ENCODE peak calls at places on chromosomes 2 and 18, in ten cellular contexts. O is lung; K is stimulated activated CD4-positive, alpha-beta T cell treated with anti-CD3 and anti-CD28 coated beads, Interleukin-2, amount 100 ng/mL, for 48 hours; J is endothelial cell; C is Right ventricle myocardium superior; E is left cardiac atrium; V is stimulated activated CD8-positive, alpha-beta memory T cell treated with anti-CD3 and anti-CD28 coated beads, Interleukin-2, amount 100 ng/mL, for 48 hours; Q is T-helper 1 cell; D is CD4-positive, alpha-beta T cell; B is neuronal stem cell. P is an unnamed sample.

GRCh38 chr2:185628985-185629384 is 109.6 kb upstream of the FSIP2 start:
- DNase-seq in J (peak), E (no peak), B (peak), K (no peak), O (no peak), Q (no peak), D (no peak), C (no peak), V (no peak), P (peak)

GRCh38 chr2:138831154-138831553 is 51.0 kb upstream of the NXPH2 start:
- DNase-seq in J (no peak), B (no peak), E (no peak), O (no peak), K (no peak), D (no peak), V (no peak), Q (no peak), C (no peak), P (no peak)

GRCh38 chr2:132384491-132385186 is 32.0 kb upstream of the GPR39 start:
- DNase-seq in O (no peak), D (no peak), K (no peak), V (no peak), J (no peak), E (no peak), Q (no peak), B (no peak), C (no peak), P (no peak)

GRCh38 chr2:201628545-201628944 is 14.8 kb downstream of the TMEM237 start:
- DNase-seq in J (no peak), K (no peak), V (no peak), Q (no peak), C (no peak), B (no peak), D (no peak), O (no peak), E (no peak), P (no peak)

GRCh38 chr18:12631831-12632477 is 26.0 kb downstream of the SPIRE1 start:
- DNase-seq in B (no peak), O (no peak), D (no peak), C (no peak), K (no peak), J (no peak), V (no peak), Q (no peak), E (no peak), P (no peak)

GRCh38 chr2:816278-816677 is 134.4 kb upstream of the SNTG2 start:
- DNase-seq in B (no peak), Q (no peak), C (no peak), O (no peak), J (no peak), K (no peak), V (no peak), E (no peak), D (no peak), P (no peak)

GRCh38 chr2:119249855-119250775 is 26.5 kb downstream of the STEAP3 start:
- DNase-seq in B (no peak), K (no peak), E (no peak), O (no peak), D (no peak), J (no peak), Q (no peak), V (no peak), C (no peak), P (no peak)

GRCh38 chr2:20897047-20897446 is 74.1 kb upstream of the LDAH start:
- DNase-seq in E (no peak), V (no peak), C (no peak), K (no peak), O (no peak), B (no peak), D (no peak), Q (no peak), J (no peak), P (no peak)

GRCh38 chr2:170258382-170258781 is 80.4 kb downstream of the MYO3B start:
- DNase-seq in Q (no peak), K (no peak), C (no peak), B (no peak), V (no peak), E (no peak), J (no peak), D (no peak), O (no peak), P (no peak)

GRCh38 chr2:160390544-160391258 is 102.9 kb downstream of the RBMS1 start:
- DNase-seq in B (no peak), D (no peak), J (no peak), K (no peak), E (no peak), C (no peak), O (no peak), Q (no peak), V (no peak), P (no peak)

GRCh38 chr2:105454801-105455485 is 56.1 kb upstream of the FHL2 start:
- DNase-seq in B (no peak), C (peak), J (no peak), E (peak), K (no peak), V (no peak), D (no peak), Q (no peak), O (no peak), P (peak)

GRCh38 chr2:218831378-218831990 is at the start of gene PRKAG3:
- DNase-seq in V (no peak), Q (no peak), J (no peak), O (no peak), C (peak), E (peak), K (no peak), D (no peak), B (no peak), P (no peak)

GRCh38 chr2:230520875-230521155 is 104.8 kb downstream of the SP100 start:
- DNase-seq in E (no peak), K (no peak), J (no peak), D (no peak), B (no peak), Q (no peak), V (no peak), C (no peak), O (no peak), P (no peak)

GRCh38 chr2:33529771-33530481 is 53.5 kb downstream of the RASGRP3 start:
- DNase-seq in V (no peak), D (no peak), B (no peak), K (no peak), E (no peak), J (no peak), O (no peak), Q (no peak), C (no peak), P (no peak)

GRCh38 chr18:77870894-77871293 is 621.2 kb downstream of the GALR1 start:
- DNase-seq in J (no peak), B (no peak), O (no peak), Q (no peak), D (no peak), K (no peak), E (no peak), C (no peak), V (no peak), P (no peak)

GRCh38 chr2:26521913-26522180 is 43.9 kb upstream of the OTOF start:
- DNase-seq in J (no peak), O (no peak), K (no peak), B (no peak), E (no peak), V (no peak), C (no peak), D (no peak), Q (no peak), P (no peak)

GRCh38 chr18:58721586-58722160 is 50.4 kb downstream of the MALT1 start:
- DNase-seq in D (no peak), V (no peak), Q (no peak), C (peak), J (no peak), B (no peak), O (no peak), K (no peak), E (peak), P (no peak)

GRCh38 chr2:64607381-64607780 is 46.3 kb downstream of the SERTAD2 start:
- DNase-seq in Q (no peak), K (no peak), V (no peak), J (no peak), C (no peak), B (no peak), D (no peak), O (no peak), E (no peak), P (no peak)

GRCh38 chr2:17648571-17648970 is 105.0 kb downstream of the SMC6 start:
- DNase-seq in D (no peak), V (no peak), O (no peak), E (no peak), C (no peak), B (no peak), J (no peak), K (no peak), Q (no peak), P (no peak)

GRCh38 chr2:81084101-81084500 is 779.5 kb upstream of the LRRTM1 start:
- DNase-seq in C (no peak), J (no peak), B (no peak), O (no peak), K (no peak), Q (no peak), E (no peak), V (no peak), D (no peak), P (no peak)

GRCh38 chr2:10668402-10669012 is 21.3 kb downstream of the NOL10 start:
- DNase-seq in C (no peak), V (no peak), O (no peak), D (no peak), J (peak), B (peak), Q (no peak), K (no peak), E (no peak), P (no peak)

GRCh38 chr2:195649629-195650190 is 7.3 kb upstream of the SLC39A10 start:
- DNase-seq in C (no peak), K (no peak), E (no peak), V (no peak), O (no peak), J (no peak), Q (no peak), D (no peak), B (no peak), P (no peak)

GRCh38 chr2:220619525-220620267 is 952.4 kb downstream of the EPHA4 start:
- DNase-seq in K (no peak), J (no peak), Q (no peak), D (no peak), C (no peak), E (no peak), V (no peak), B (no peak), O (no peak), P (no peak)

GRCh38 chr2:72940786-72941185 is 23.5 kb downstream of the EMX1 start:
- DNase-seq in Q (no peak), E (no peak), J (no peak), B (no peak), K (no peak), D (no peak), V (no peak), C (peak), O (no peak), P (no peak)

GRCh38 chr18:48947583-48947982 is 3.2 kb downstream of the SMAD7 start:
- DNase-seq in D (no peak), V (no peak), E (peak), C (peak), Q (no peak), O (no peak), J (no peak), K (no peak), B (no peak), P (no peak)

GRCh38 chr2:23482188-23482587 is 97.2 kb downstream of the KLHL29 start:
- DNase-seq in V (no peak), B (no peak), C (no peak), K (no peak), O (no peak), E (no peak), D (no peak), J (no peak), Q (no peak), P (no peak)

GRCh38 chr2:127531133-127531709 is 4.3 kb upstream of the MYO7B start:
- DNase-seq in J (no peak), C (no peak), B (no peak), O (no peak), K (no peak), Q (no peak), E (no peak), V (no peak), D (no peak), P (peak)

GRCh38 chr2:69465513-69466456 is 28.6 kb upstream of the NFU1 start:
- DNase-seq in E (peak), Q (no peak), J (no peak), O (no peak), V (no peak), B (no peak), D (no peak), C (peak), K (no peak), P (no peak)

GRCh38 chr2:237723613-237724012 is 75.0 kb upstream of the RBM44 start:
- DNase-seq in B (no peak), D (no peak), C (peak), Q (no peak), O (no peak), K (no peak), J (no peak), V (no peak), E (no peak), P (peak)

GRCh38 chr2:109494351-109494750 is 119.4 kb downstream of the SEPTIN10 start:
- DNase-seq in D (no peak), V (no peak), E (no peak), K (no peak), O (no peak), J (no peak), C (no peak), Q (no peak), B (no peak), P (peak)

GRCh38 chr2:236675051-236675450 is 105.4 kb downstream of the ACKR3 start:
- DNase-seq in O (no peak), E (no peak), B (no peak), K (no peak), V (no peak), J (no peak), C (no peak), Q (no peak), D (no peak), P (no peak)

GRCh38 chr2:150472122-150472899 is 15.2 kb downstream of the RND3 start:
- DNase-seq in O (peak), C (peak), Q (no peak), B (no peak), D (no peak), K (no peak), V (no peak), J (no peak), E (peak), P (peak)

GRCh38 chr2:233331536-233331935 is 22.8 kb upstream of the DGKD start:
- DNase-seq in D (peak), Q (peak), O (peak), B (no peak), K (peak), E (peak), V (peak), C (peak), J (no peak), P (peak)